ENCODE peak calls at places on chromosomes 4 and X, in eight cellular contexts. M, H, A, Y, U, D, W and G are unnamed samples. For H3K4me1 and H3K9me2, the result is how much of the 10 kb centered on the place peaks cover.

GRCh38 chr4:20662851-20663250 is 37.4 kb upstream of the PACRGL start:
- DNase-seq in M (peak), H (no peak), A (no peak), Y (peak), U (no peak), D (no peak), W (no peak), G (no peak)

GRCh38 chrX:39777623-39778025 is 320.1 kb downstream of the BCOR start:
- DNase-seq in M (no peak), H (no peak), A (no peak), Y (no peak), U (no peak), D (no peak), W (no peak), G (no peak)

GRCh38 chr4:17577660-17578481 is 873 bp downstream of the LAP3 start:
- DNase-seq in M (peak), H (peak), A (peak), Y (peak), U (peak), D (peak), W (peak), G (peak)

GRCh38 chrX:15834051-15834450 is 20.6 kb downstream of the AP1S2 start:
- DNase-seq in M (no peak), H (no peak), A (no peak), Y (no peak), U (no peak), D (no peak), W (no peak), G (no peak)

GRCh38 chr4:36841583-36842326 is 402.8 kb upstream of the NWD2 start:
- DNase-seq in M (no peak), H (peak), A (no peak), Y (peak), U (no peak), D (no peak), W (no peak), G (no peak)

GRCh38 chrX:147859666-147860065 is 52.1 kb upstream of the FMR1 start:
- DNase-seq in M (no peak), H (no peak), A (no peak), Y (no peak), U (no peak), D (no peak), W (no peak), G (no peak)

GRCh38 chr4:46390353-46391058 is 578 bp upstream of the GABRA2 start:
- DNase-seq in M (no peak), H (no peak), A (no peak), Y (no peak), U (peak), D (no peak), W (peak), G (no peak)

GRCh38 chrX:1178580-1179057 is 33.8 kb downstream of the CRLF2 start:
- DNase-seq in M (peak), H (no peak), A (no peak), Y (peak), U (peak), D (no peak), W (peak), G (no peak)

GRCh38 chrX:10813761-10814160 is 193.4 kb upstream of the MID1 start:
- DNase-seq in M (no peak), H (no peak), A (no peak), Y (no peak), U (no peak), D (no peak), W (no peak), G (no peak)

GRCh38 chrX:111511477-111511876 is at the start of gene SERTM2:
- DNase-seq in M (no peak), H (peak), A (peak), Y (no peak), U (peak), D (no peak), W (peak), G (no peak)

GRCh38 chrX:24025741-24026402 is 1.1 kb downstream of the KLHL15 start:
- DNase-seq in M (peak), H (no peak), A (no peak), Y (peak), U (peak), D (no peak), W (peak), G (no peak)

GRCh38 chr4:84482564-84483563 is 16.2 kb downstream of the NKX6-1 start:
- DNase-seq in M (peak), H (no peak), A (peak), Y (no peak), U (peak), D (no peak), W (no peak), G (no peak)

GRCh38 chrX:40096395-40097091 is 1.2 kb downstream of the BCOR start:
- DNase-seq in M (peak), H (peak), A (peak), Y (peak), U (no peak), D (peak), W (peak), G (no peak)

GRCh38 chrX:86171366-86171765 is 23.1 kb downstream of the DACH2 start:
- DNase-seq in M (peak), H (peak), A (peak), Y (peak), U (peak), D (peak), W (peak), G (no peak)

GRCh38 chr4:148998719-148999118 is 556.5 kb upstream of the NR3C2 start:
- DNase-seq in M (peak), H (peak), A (peak), Y (peak), U (peak), D (peak), W (no peak), G (no peak)

GRCh38 chrX:64975491-64975890 is 759 bp downstream of the ZC4H2 start:
- DNase-seq in M (peak), H (peak), A (peak), Y (peak), U (peak), D (peak), W (peak), G (no peak)

GRCh38 chr4:111330786-111331185 is 707.9 kb upstream of the PITX2 start:
- DNase-seq in M (peak), H (no peak), A (no peak), Y (no peak), U (no peak), D (no peak), W (no peak), G (no peak)

GRCh38 chrX:19334945-19335626 is 8.6 kb upstream of the PDHA1 start:
- DNase-seq in M (no peak), H (peak), A (no peak), Y (peak), U (peak), D (peak), W (no peak), G (no peak)

GRCh38 chrX:53048169-53049126 is at the start of gene GPR173:
- DNase-seq in M (peak), H (no peak), A (peak), Y (peak), U (peak), D (peak), W (peak), G (peak)

GRCh38 chr4:182240161-182241130 is 2.8 kb upstream of the TENM3 start:
- DNase-seq in M (peak), H (no peak), A (peak), Y (no peak), U (peak), D (no peak), W (peak), G (no peak)

GRCh38 chrX:131841496-131842410 is 181.3 kb upstream of the STK26 start:
- DNase-seq in M (peak), H (peak), A (peak), Y (peak), U (peak), D (peak), W (peak), G (peak)

GRCh38 chr4:137384476-137384875 is 147.8 kb downstream of the PCDH18 start:
- DNase-seq in M (no peak), H (no peak), A (no peak), Y (no peak), U (no peak), D (no peak), W (no peak), G (no peak)

GRCh38 chr4:47500776-47501175 is 15.7 kb downstream of the ATP10D start:
- DNase-seq in M (no peak), H (no peak), A (no peak), Y (no peak), U (no peak), D (no peak), W (no peak), G (no peak)

GRCh38 chr4:127846061-127846460 is 34.6 kb upstream of the PLK4 start:
- DNase-seq in M (no peak), H (no peak), A (no peak), Y (no peak), U (no peak), D (no peak), W (no peak), G (no peak)

GRCh38 chr4:78040431-78040830 is 16.7 kb upstream of the FRAS1 start:
- DNase-seq in M (peak), H (no peak), A (no peak), Y (no peak), U (no peak), D (no peak), W (no peak), G (no peak)

GRCh38 chr4:76831475-76832390 is 66.2 kb downstream of the SOWAHB start:
- DNase-seq in M (no peak), H (no peak), A (no peak), Y (no peak), U (no peak), D (no peak), W (peak), G (no peak)

GRCh38 chr4:2586502-2586901 is 50.1 kb downstream of the FAM193A start:
- DNase-seq in M (no peak), H (no peak), A (no peak), Y (no peak), U (no peak), D (no peak), W (no peak), G (no peak)

GRCh38 chr4:74117024-74117534 is 18.1 kb upstream of the CXCL2 start:
- DNase-seq in M (peak), H (no peak), A (no peak), Y (peak), U (no peak), D (no peak), W (peak), G (peak)

GRCh38 chrX:22950278-22951266 is 49.2 kb upstream of the DDX53 start:
- DNase-seq in M (peak), H (no peak), A (no peak), Y (peak), U (no peak), D (no peak), W (peak), G (peak)

GRCh38 chr4:188171551-188171950 is 32.3 kb downstream of the TRIML1 start:
- DNase-seq in M (no peak), H (no peak), A (no peak), Y (peak), U (no peak), D (no peak), W (no peak), G (no peak)

GRCh38 chr4:40484346-40484745 is 145.3 kb downstream of the RBM47 start:
- DNase-seq in M (no peak), H (no peak), A (no peak), Y (peak), U (no peak), D (no peak), W (no peak), G (no peak)
- H3K4me1 ChIP-seq in M (under half), H (under half), A (under half), Y (under half), U (under half), D (under half), W (under half), G (under half)

DNA sequence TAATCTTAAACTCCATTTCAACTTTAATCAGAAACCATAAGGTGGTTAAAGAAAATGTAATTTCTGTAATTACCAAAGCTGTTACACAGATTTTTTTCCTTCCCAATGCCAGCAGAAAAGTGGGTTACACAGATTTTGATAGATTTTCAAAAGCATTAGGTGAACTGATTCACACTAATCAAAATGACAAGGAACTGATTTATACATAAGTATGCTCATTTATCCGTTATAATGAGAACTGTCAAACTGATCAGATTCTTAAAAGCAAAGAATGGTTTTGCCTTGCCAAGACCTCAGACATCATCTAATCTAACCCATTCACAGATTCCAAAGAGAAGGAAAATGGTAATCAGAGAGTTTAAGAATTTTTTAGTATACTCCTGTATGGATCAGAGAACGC is 5.2 kb downstream of the UGDH start:
- DNase-seq in M (no peak), H (no peak), A (no peak), Y (no peak), U (no peak), D (no peak), W (no peak), G (no peak)
- H3K9me2 ChIP-seq in M (under half), H (under half), A (under half), Y (under half), U (under half), D (under half), W (under half), G (under half)

DNA sequence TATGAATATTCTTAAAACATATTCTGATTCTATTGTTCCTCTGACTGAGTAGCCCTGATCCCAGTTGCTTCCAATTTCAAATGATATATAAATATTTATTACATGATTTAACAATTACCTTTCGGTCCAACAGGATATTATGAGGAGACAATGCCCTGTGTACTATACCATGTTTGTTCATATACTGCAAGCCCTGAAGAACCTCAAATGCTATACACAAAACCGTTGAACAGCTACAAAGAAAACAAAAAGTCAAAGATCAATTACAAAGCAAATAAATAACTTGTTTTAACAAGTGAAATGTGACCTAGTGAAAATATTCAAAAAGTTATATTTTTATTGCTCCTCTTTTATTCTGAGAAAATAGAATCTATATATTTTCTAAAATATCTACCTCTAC is 54.0 kb downstream of the TBCK start:
- DNase-seq in M (no peak), H (no peak), A (no peak), Y (no peak), U (no peak), D (no peak), W (no peak), G (no peak)
- H3K4me1 ChIP-seq in M (under half), H (under half), A (under half), Y (under half), U (under half), D (under half), W (under half), G (under half)

DNA sequence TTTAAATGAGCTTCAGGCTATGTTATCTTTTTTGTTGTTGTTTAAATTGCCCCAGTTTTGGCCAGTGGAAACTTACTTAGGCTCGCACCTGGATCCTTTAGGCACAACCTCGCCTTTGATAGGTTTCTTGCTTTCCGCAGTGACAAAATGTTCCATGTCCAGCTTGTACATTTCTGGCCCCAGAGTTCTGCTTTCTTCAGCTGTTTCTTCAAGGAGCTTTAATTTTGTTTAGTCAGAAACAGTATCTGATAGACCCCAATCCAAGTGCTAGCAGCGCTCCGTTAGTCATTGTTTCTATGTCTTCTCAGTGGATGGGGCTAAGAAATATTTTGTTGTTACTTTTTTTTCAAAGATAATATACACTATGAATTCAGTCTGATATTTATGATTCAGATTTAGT is 82.8 kb downstream of the STIM2 start:
- DNase-seq in M (no peak), H (no peak), A (no peak), Y (no peak), U (no peak), D (no peak), W (no peak), G (no peak)
- H3K9me2 ChIP-seq in M (under half), H (under half), A (under half), Y (under half), U (under half), D (under half), W (under half), G (under half)

GRCh38 chr4:54056360-54056759 is 8.0 kb downstream of the CHIC2 start:
- DNase-seq in M (no peak), H (no peak), A (no peak), Y (no peak), U (no peak), D (peak), W (no peak), G (no peak)
- H3K4me1 ChIP-seq in M (half or more), H (half or more), A (under half), Y (under half), U (under half), D (half or more), W (under half), G (under half)

GRCh38 chr4:142845293-142846070 is 619 bp downstream of the INPP4B start:
- DNase-seq in M (peak), H (no peak), A (peak), Y (peak), U (peak), D (no peak), W (peak), G (peak)
- H3K9me2 ChIP-seq in M (under half), H (under half), A (under half), Y (under half), U (under half), D (under half), W (under half), G (under half)

GRCh38 chr4:10629394-10629793 is 55.2 kb downstream of the CLNK start:
- DNase-seq in M (no peak), H (no peak), A (no peak), Y (no peak), U (no peak), D (no peak), W (no peak), G (no peak)
- H3K4me1 ChIP-seq in M (under half), H (under half), A (under half), Y (under half), U (under half), D (under half), W (under half), G (under half)

GRCh38 chr4:146508229-146508939 is 13.4 kb downstream of the SLC10A7 start:
- DNase-seq in M (no peak), H (no peak), A (no peak), Y (no peak), U (no peak), D (no peak), W (no peak), G (no peak)
- H3K9me2 ChIP-seq in M (under half), H (under half), A (under half), Y (under half), U (under half), D (under half), W (under half), G (under half)

GRCh38 chr4:1244081-1244977 is 4.6 kb downstream of the CTBP1 start:
- DNase-seq in M (peak), H (no peak), A (peak), Y (no peak), U (no peak), D (no peak), W (peak), G (no peak)
- H3K4me1 ChIP-seq in M (under half), H (under half), A (under half), Y (under half), U (under half), D (under half), W (under half), G (under half)